ENCODE peak calls at places on chromosomes 1 and 21, in seven cellular contexts. U is ovary, V is sigmoid colon, F is A549, M is suprapubic skin, H is stomach, G is K562. W is an unnamed sample.

GRCh38 chr1:86542626-86543025 is 4.3 kb upstream of the CLCA4 start:
- DNase-seq in M (no peak), H (no peak), F (no peak), G (no peak), U (no peak), V (no peak), W (no peak)

GRCh38 chr1:213120961-213121360 is 69.9 kb downstream of the RPS6KC1 start:
- DNase-seq in M (no peak), V (no peak), F (no peak), U (no peak), H (no peak), G (no peak), W (no peak)

GRCh38 chr1:52669696-52670095 is 28.5 kb downstream of the COA7 start:
- DNase-seq in U (no peak), M (no peak), F (no peak), V (no peak), H (no peak), G (no peak), W (no peak)

GRCh38 chr1:31753623-31754349 is 10.4 kb downstream of the ADGRB2 start:
- DNase-seq in G (no peak), H (peak), F (no peak), M (no peak), U (no peak), V (no peak), W (no peak)

GRCh38 chr1:221241592-221241991 is 362.3 kb downstream of the HLX start:
- DNase-seq in U (no peak), M (no peak), G (no peak), F (no peak), H (no peak), V (no peak), W (no peak)

GRCh38 chr1:2529776-2530500 is at the start of gene HES5:
- DNase-seq in G (peak), U (no peak), H (peak), V (no peak), F (no peak), M (no peak), W (no peak)

GRCh38 chr1:181033799-181034391 is at the start of gene MR1:
- DNase-seq in V (no peak), G (peak), H (no peak), F (peak), M (no peak), U (no peak), W (peak)

GRCh38 chr21:31182231-31183129 is 144.2 kb upstream of the KRTAP19-8 start:
- DNase-seq in V (no peak), M (no peak), G (no peak), F (no peak), U (no peak), H (no peak), W (no peak)

GRCh38 chr1:160251687-160252526 is 10.4 kb downstream of the DCAF8 start:
- DNase-seq in G (peak), M (peak), U (peak), V (peak), H (peak), F (peak), W (peak)

GRCh38 chr1:94620345-94621031 is 78.9 kb upstream of the F3 start:
- DNase-seq in V (no peak), U (no peak), G (no peak), H (no peak), M (no peak), F (no peak), W (no peak)

GRCh38 chr1:203374023-203374422 is 23.1 kb upstream of the FMOD start:
- DNase-seq in F (no peak), H (no peak), G (no peak), M (no peak), U (no peak), V (peak), W (no peak)
- TF ChIP-seq EP300 in F (no peak), H (no peak), G (no peak), M (no peak), U (no peak), V (no peak), W (no peak)

GRCh38 chr1:46804027-46804889 is 5.4 kb downstream of the CYP4B1 start:
- DNase-seq in F (no peak), G (no peak), U (no peak), M (no peak), V (no peak), H (no peak), W (peak)

GRCh38 chr1:46804926-46805325 is 6.1 kb downstream of the CYP4B1 start:
- DNase-seq in G (no peak), F (no peak), M (peak), V (no peak), H (no peak), U (no peak), W (peak)

GRCh38 chr1:46807046-46807972 is 8.5 kb downstream of the CYP4B1 start:
- DNase-seq in V (no peak), G (no peak), M (no peak), U (no peak), H (no peak), F (no peak), W (no peak)

GRCh38 chr1:46805755-46806154 is 6.9 kb downstream of the CYP4B1 start:
- DNase-seq in H (no peak), V (no peak), U (no peak), G (no peak), F (no peak), M (no peak), W (no peak)

GRCh38 chr1:46806196-46807020 is 7.6 kb downstream of the CYP4B1 start:
- DNase-seq in V (peak), G (no peak), F (no peak), M (peak), H (peak), U (no peak), W (peak)
- TF ChIP-seq POLR2A in V (no peak), G (no peak), F (no peak), M (no peak), H (no peak), U (no peak), W (peak)

DNA sequence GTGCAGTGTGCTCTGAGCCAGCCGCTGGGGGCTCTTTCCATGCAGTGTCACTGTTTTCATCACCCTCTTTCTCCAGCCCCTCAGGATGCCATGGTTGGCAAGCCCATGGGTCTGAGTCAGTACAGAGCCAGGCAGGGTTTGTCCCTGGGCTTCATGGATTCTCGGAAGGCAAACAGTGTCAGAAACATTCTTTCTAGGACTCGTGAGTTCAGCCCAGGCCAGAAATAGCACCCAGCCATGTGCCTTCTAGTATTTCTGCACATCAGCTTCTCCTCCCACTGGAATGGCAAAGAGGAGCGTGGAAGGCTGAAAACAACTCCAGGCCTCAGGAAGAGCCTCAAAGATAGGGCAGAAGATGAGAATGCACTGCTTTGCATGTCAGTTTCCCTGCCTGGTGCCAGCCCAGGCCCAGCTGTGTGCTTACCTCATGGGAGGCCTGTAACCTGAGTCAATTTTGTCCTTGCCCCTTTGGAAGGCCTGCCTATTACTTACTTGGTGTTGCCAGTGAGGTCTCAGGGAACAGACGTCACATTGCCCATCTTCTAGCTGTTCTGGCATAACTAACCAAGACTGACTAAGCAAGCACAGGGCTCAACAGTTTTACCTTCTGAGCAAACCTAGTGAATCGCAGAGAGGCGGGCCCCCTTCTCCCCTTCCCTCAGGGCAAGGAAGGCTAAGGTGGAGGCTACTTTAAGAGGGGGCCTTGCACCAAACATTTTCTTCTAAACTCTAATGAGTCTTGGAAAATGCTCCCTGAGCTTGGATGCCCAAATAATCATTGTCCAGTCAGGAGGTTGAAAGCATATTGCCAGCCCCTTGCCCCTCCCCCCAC is 42.5 kb downstream of the GLUL start:
- DNase-seq in V (peak), M (no peak), H (no peak), U (no peak), G (no peak), F (no peak), W (no peak)
- TF ChIP-seq EP300 in V (peak), M (peak), H (peak), U (no peak), G (no peak), F (no peak), W (peak)

DNA sequence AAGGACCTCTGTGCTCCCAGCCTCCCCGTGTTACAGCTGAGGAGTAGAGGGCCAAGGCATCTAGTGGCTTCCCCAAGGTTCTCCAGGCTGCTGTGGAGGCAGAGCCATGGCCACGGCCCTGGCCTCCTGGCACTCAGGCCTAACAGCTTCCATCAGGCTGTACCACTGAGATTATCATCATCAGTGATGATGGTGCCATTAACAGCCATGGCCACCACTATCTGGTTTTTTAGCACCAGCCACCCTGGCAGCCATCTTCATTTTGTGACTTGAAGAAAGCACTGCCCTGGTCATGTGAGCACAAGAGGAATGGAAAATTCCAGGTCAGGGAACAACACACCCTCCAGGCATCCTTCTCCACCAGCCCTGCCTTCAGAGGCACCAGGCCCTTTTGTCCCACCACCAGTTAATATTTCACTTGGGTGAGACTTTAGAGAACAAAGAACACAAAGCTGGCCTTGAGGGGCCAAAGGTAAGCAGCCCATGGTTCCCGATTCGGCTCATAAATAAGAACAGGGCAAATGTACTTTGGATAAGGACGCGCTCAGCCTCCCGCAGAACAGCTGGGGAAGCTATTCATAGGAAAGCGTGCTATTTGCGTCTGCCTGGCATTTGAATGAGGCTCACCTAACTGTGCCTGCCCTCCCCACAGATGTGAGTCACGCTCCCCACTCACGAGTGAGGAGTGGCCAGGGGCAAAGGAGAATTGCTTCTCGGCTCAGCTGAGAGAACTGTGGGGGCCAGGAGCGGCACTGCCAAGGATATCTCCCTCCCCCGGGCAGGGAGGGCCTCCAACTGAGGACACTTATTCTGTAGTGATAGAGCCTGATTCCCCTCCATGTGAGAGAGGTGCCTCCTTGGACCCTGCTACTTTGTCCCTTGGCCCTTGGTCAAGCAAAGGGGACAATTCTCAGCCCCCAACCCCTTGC is 95.6 kb downstream of the CD58 start:
- DNase-seq in H (peak), V (no peak), U (no peak), G (no peak), F (peak), M (no peak), W (no peak)
- TF ChIP-seq POLR2A in H (no peak), V (peak), U (no peak), G (no peak), F (no peak), M (no peak), W (no peak)

DNA sequence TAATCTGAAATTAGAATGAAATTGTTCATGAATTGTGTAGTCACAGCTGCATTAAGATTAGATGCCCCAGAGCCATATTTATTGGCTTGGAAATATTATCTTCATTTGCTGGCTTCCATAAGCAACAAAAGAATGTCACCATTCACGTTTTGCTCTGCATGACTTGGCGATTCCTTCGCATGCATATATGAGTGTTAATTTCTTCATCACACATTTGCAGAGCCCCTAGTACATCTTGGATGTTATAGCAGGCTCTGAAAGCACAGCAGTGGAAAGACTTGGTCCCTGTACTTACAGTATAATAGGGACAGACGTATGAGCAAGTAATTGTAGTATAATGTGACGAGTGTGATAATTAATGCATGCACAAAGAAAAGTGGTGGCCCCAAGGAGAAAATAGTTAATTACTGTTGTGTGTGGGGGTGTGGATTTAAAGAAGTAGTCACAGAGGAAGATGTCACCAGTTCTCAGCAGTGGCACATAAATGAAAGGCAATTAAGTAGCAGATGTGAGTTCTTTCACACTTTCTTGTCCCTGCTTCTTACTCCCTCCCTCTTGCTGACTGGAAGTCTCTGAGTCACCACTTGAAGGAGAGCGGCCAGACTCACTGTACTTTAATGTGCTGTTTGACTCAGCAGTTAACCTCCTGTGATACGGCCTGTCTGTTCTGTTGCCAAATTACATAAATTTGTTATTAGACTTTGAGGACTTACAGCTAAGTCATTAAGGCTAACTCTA is 21.0 kb downstream of the S100A10 start:
- DNase-seq in G (peak), U (no peak), M (peak), F (peak), H (peak), V (peak), W (no peak)
- TF ChIP-seq EP300 in G (peak), U (no peak), M (no peak), F (peak), H (no peak), V (no peak), W (peak)

DNA sequence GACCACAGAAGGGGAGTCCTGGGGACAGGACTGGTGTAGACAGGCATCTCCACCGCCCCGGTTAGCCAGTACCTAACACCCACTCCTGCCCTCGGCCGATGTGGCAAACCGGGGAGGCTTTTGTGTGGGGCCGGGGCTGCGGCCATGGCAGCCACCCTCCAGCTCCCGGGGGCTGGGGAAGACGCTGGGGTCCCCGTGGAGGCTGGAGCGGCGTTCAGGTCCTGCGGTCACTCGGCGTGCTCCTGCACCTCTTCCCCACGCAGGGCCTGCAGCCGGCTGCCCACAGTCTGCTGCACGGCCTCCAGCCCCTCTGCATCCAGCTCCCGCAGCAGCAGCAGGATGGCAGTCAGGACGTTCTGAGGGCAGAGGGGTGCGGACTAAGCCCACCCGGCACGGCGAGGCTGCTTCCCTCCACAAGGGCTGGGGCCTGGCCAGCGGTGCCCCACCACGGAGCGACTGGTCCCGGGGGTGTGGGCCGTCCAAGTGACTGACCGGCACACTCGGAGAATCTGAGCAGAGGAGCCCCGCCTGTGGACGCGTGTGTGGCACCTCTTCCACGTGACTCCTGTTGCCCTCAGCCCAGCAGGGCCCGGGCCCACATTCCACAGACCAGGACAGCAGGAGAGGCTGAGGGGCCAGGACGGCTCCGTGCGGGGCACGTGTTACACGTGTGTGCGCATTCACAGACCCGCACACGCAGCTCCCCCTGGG is 9.1 kb downstream of the CFAP410 start:
- DNase-seq in G (no peak), F (no peak), V (no peak), H (no peak), U (no peak), M (no peak), W (no peak)
- TF ChIP-seq POLR2A in G (peak), F (no peak), V (no peak), H (no peak), U (no peak), M (no peak), W (no peak)

GRCh38 chr1:29986986-29987385 is 736.4 kb downstream of the MATN1 start:
- DNase-seq in G (no peak), F (no peak), U (no peak), H (no peak), V (no peak), M (no peak), W (no peak)

GRCh38 chr1:29993950-29994349 is 729.4 kb downstream of the MATN1 start:
- DNase-seq in M (no peak), F (no peak), H (no peak), G (no peak), V (no peak), U (no peak), W (no peak)

GRCh38 chr1:29991815-29992214 is 731.6 kb downstream of the MATN1 start:
- DNase-seq in U (no peak), H (no peak), M (no peak), V (no peak), G (no peak), F (no peak), W (no peak)

GRCh38 chr1:29991025-29991424 is 732.4 kb downstream of the MATN1 start:
- DNase-seq in V (no peak), M (no peak), U (no peak), H (no peak), F (no peak), G (peak), W (no peak)

GRCh38 chr1:29990304-29990703 is 733.1 kb downstream of the MATN1 start:
- DNase-seq in U (no peak), H (no peak), G (no peak), M (no peak), V (no peak), F (no peak), W (no peak)
- TF ChIP-seq EP300 in U (no peak), H (no peak), G (no peak), M (no peak), V (no peak), F (no peak), W (no peak)

GRCh38 chr21:42835211-42835610 is 44.1 kb downstream of the WDR4 start:
- DNase-seq in U (no peak), V (no peak), M (no peak), G (peak), H (peak), F (no peak), W (no peak)

GRCh38 chr21:42833439-42833815 is 45.9 kb downstream of the WDR4 start:
- DNase-seq in H (peak), G (peak), U (no peak), F (peak), M (no peak), V (no peak), W (no peak)

GRCh38 chr21:42834730-42835191 is 44.6 kb downstream of the WDR4 start:
- DNase-seq in F (no peak), M (no peak), U (no peak), V (peak), H (peak), G (peak), W (no peak)

GRCh38 chr21:42835611-42836401 is 43.5 kb downstream of the WDR4 start:
- DNase-seq in G (no peak), F (no peak), M (peak), H (peak), U (no peak), V (no peak), W (no peak)

GRCh38 chr21:42833859-42834729 is 45.2 kb downstream of the WDR4 start:
- DNase-seq in V (peak), M (no peak), U (no peak), G (peak), H (peak), F (no peak), W (no peak)
- TF ChIP-seq POLR2A in V (no peak), M (no peak), U (no peak), G (peak), H (no peak), F (no peak), W (no peak)

DNA sequence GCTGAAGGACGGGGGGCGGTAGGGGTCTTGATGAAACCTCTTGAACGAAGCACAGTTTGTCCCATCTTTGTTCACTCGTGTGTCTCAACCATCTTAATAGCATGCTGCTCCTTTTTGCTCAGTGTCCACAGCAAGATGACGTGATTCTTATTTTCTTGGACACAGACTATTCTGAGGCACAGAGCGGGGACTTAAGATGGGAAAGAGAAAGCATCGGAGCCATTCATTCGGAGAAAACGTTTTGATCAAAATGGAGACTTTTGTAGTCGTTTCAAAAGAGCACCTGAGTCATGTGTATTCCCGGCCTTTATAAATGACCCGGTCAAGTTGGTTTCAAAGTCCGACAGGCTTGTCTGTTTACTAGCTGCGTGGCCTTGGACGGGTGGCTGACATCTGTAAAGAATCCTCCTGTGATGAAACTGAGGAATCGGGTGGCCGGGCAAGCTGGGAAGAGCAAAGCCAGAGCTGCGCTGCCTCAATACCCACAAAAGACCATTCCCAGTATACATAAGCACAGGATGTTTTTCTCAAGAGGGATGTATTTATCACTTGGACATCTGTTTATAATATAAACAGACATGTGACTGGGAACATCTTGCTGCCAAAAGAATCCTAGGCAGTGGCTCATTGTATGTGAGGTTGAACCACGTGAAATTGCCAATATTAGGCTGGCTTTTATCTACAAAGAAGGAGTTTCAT is 18.5 kb downstream of the ETS2 start:
- DNase-seq in H (no peak), G (no peak), V (peak), F (no peak), U (no peak), M (no peak), W (no peak)
- TF ChIP-seq EP300 in H (no peak), G (no peak), V (peak), F (no peak), U (no peak), M (no peak), W (peak)

GRCh38 chr1:35173516-35174224 is 19.3 kb downstream of the SFPQ start:
- DNase-seq in U (no peak), H (no peak), G (no peak), M (no peak), F (no peak), V (no peak), W (no peak)
- TF ChIP-seq POLR2A in U (no peak), H (no peak), G (no peak), M (no peak), F (no peak), V (no peak), W (no peak)

W was measured in tibial nerve.